ENCODE peak calls at places on chromosomes 11 and 22, in five cellular contexts. One of them, this sample, is unnamed.

GRCh38 chr11:44625759-44626523 is 60.5 kb downstream of the CD82 start:
- DNase-seq in fibroblast of the aortic adventitia: no peak
- DNase-seq in upper lobe of right lung: peak; percentile 55
- DNase-seq in lower lobe of right lung: no peak
- DNase-seq in fibroblast of pulmonary artery: no peak
- DNase-seq in this sample: peak; percentile 41

GRCh38 chr11:36147491-36147890 is 141.7 kb downstream of the COMMD9 start:
- DNase-seq in fibroblast of the aortic adventitia: no peak
- DNase-seq in upper lobe of right lung: no peak
- DNase-seq in lower lobe of right lung: no peak
- DNase-seq in fibroblast of pulmonary artery: no peak
- DNase-seq in this sample: no peak

GRCh38 chr11:35066783-35067476 is 72.0 kb upstream of the CD44 start:
- DNase-seq in fibroblast of the aortic adventitia: no peak
- DNase-seq in upper lobe of right lung: no peak
- DNase-seq in lower lobe of right lung: no peak
- DNase-seq in fibroblast of pulmonary artery: no peak
- DNase-seq in this sample: no peak

GRCh38 chr11:57490456-57491248 is 24.9 kb downstream of the SLC43A1 start:
- DNase-seq in fibroblast of the aortic adventitia: peak; percentile 44
- DNase-seq in upper lobe of right lung: no peak
- DNase-seq in lower lobe of right lung: no peak
- DNase-seq in fibroblast of pulmonary artery: peak; percentile 28
- DNase-seq in this sample: no peak

GRCh38 chr11:104926771-104927470 is 28.7 kb upstream of the CASP12 start:
- DNase-seq in fibroblast of the aortic adventitia: no peak
- DNase-seq in upper lobe of right lung: no peak
- DNase-seq in lower lobe of right lung: no peak
- DNase-seq in fibroblast of pulmonary artery: no peak
- DNase-seq in this sample: peak; percentile 58

GRCh38 chr22:36194385-36194784 is 7.2 kb downstream of the APOL4 start:
- DNase-seq in fibroblast of the aortic adventitia: no peak
- DNase-seq in upper lobe of right lung: no peak
- DNase-seq in lower lobe of right lung: no peak
- DNase-seq in fibroblast of pulmonary artery: no peak
- DNase-seq in this sample: no peak

GRCh38 chr22:44068422-44069191 is 44.5 kb downstream of the PARVB start:
- DNase-seq in fibroblast of the aortic adventitia: no peak
- DNase-seq in upper lobe of right lung: peak; percentile 78
- DNase-seq in lower lobe of right lung: peak; percentile 75
- DNase-seq in fibroblast of pulmonary artery: no peak
- DNase-seq in this sample: no peak

GRCh38 chr11:119416606-119417580 is 6.1 kb downstream of the THY1 start:
- DNase-seq in fibroblast of the aortic adventitia: peak; percentile 75
- DNase-seq in upper lobe of right lung: no peak
- DNase-seq in lower lobe of right lung: no peak
- DNase-seq in fibroblast of pulmonary artery: peak; percentile 59
- DNase-seq in this sample: peak; percentile 80

GRCh38 chr11:44695169-44695833 is 31.5 kb upstream of the TSPAN18 start:
- DNase-seq in fibroblast of the aortic adventitia: no peak
- DNase-seq in upper lobe of right lung: no peak
- DNase-seq in lower lobe of right lung: no peak
- DNase-seq in fibroblast of pulmonary artery: no peak
- DNase-seq in this sample: no peak

GRCh38 chr11:22626573-22627239 is 1.1 kb upstream of the FANCF start:
- DNase-seq in fibroblast of the aortic adventitia: no peak
- DNase-seq in upper lobe of right lung: no peak
- DNase-seq in lower lobe of right lung: no peak
- DNase-seq in fibroblast of pulmonary artery: no peak
- DNase-seq in this sample: no peak

GRCh38 chr11:99066609-99067008 is 45.9 kb downstream of the CNTN5 start:
- DNase-seq in fibroblast of the aortic adventitia: no peak
- DNase-seq in upper lobe of right lung: no peak
- DNase-seq in lower lobe of right lung: no peak
- DNase-seq in fibroblast of pulmonary artery: no peak
- DNase-seq in this sample: peak; percentile 73

GRCh38 chr22:23501708-23502107 is 78.4 kb downstream of the IGLL1 start:
- DNase-seq in fibroblast of the aortic adventitia: no peak
- DNase-seq in upper lobe of right lung: peak; percentile 20
- DNase-seq in lower lobe of right lung: peak; percentile 14
- DNase-seq in fibroblast of pulmonary artery: no peak
- DNase-seq in this sample: no peak

GRCh38 chr11:123544631-123545375 is 109.6 kb downstream of the SCN3B start:
- DNase-seq in fibroblast of the aortic adventitia: no peak
- DNase-seq in upper lobe of right lung: no peak
- DNase-seq in lower lobe of right lung: no peak
- DNase-seq in fibroblast of pulmonary artery: no peak
- DNase-seq in this sample: no peak

GRCh38 chr11:24598636-24599035 is 101.8 kb downstream of the LUZP2 start:
- DNase-seq in fibroblast of the aortic adventitia: no peak
- DNase-seq in upper lobe of right lung: no peak
- DNase-seq in lower lobe of right lung: no peak
- DNase-seq in fibroblast of pulmonary artery: peak; percentile 53
- DNase-seq in this sample: no peak

GRCh38 chr11:39149214-39149613 is 2310.2 kb downstream of the LRRC4C start:
- DNase-seq in fibroblast of the aortic adventitia: no peak
- DNase-seq in upper lobe of right lung: no peak
- DNase-seq in lower lobe of right lung: no peak
- DNase-seq in fibroblast of pulmonary artery: no peak
- DNase-seq in this sample: no peak

GRCh38 chr11:128157423-128158298 is 429.7 kb downstream of the ETS1 start:
- DNase-seq in fibroblast of the aortic adventitia: peak; percentile 89
- DNase-seq in upper lobe of right lung: no peak
- DNase-seq in lower lobe of right lung: no peak
- DNase-seq in fibroblast of pulmonary artery: peak; percentile 89
- DNase-seq in this sample: peak; percentile 81

GRCh38 chr11:12199231-12199948 is 89.0 kb downstream of the MICAL2 start:
- DNase-seq in fibroblast of the aortic adventitia: no peak
- DNase-seq in upper lobe of right lung: peak; percentile 63
- DNase-seq in lower lobe of right lung: peak; percentile 50
- DNase-seq in fibroblast of pulmonary artery: no peak
- DNase-seq in this sample: no peak

GRCh38 chr11:64266339-64266738 is 15.0 kb downstream of the PLCB3 start:
- DNase-seq in fibroblast of the aortic adventitia: no peak
- DNase-seq in upper lobe of right lung: no peak
- DNase-seq in lower lobe of right lung: no peak
- DNase-seq in fibroblast of pulmonary artery: peak; percentile 20
- DNase-seq in this sample: no peak

GRCh38 chr11:81203876-81204275 is 1529.8 kb downstream of the FAM181B start:
- DNase-seq in fibroblast of the aortic adventitia: no peak
- DNase-seq in upper lobe of right lung: no peak
- DNase-seq in lower lobe of right lung: no peak
- DNase-seq in fibroblast of pulmonary artery: no peak
- DNase-seq in this sample: no peak

GRCh38 chr11:96326954-96327353 is 16.0 kb downstream of the MAML2 start:
- DNase-seq in fibroblast of the aortic adventitia: no peak
- DNase-seq in upper lobe of right lung: no peak
- DNase-seq in lower lobe of right lung: no peak
- DNase-seq in fibroblast of pulmonary artery: no peak
- DNase-seq in this sample: no peak

GRCh38 chr11:83068573-83068972 is 3.1 kb downstream of the RAB30 start:
- DNase-seq in fibroblast of the aortic adventitia: no peak
- DNase-seq in upper lobe of right lung: no peak
- DNase-seq in lower lobe of right lung: no peak
- DNase-seq in fibroblast of pulmonary artery: no peak
- DNase-seq in this sample: no peak

GRCh38 chr22:50125029-50125428 is 35.2 kb downstream of the MOV10L1 start:
- DNase-seq in fibroblast of the aortic adventitia: no peak
- DNase-seq in upper lobe of right lung: no peak
- DNase-seq in lower lobe of right lung: no peak
- DNase-seq in fibroblast of pulmonary artery: no peak
- DNase-seq in this sample: no peak

GRCh38 chr22:32868928-32869327 is 67.4 kb downstream of the TIMP3 start:
- DNase-seq in fibroblast of the aortic adventitia: no peak
- DNase-seq in upper lobe of right lung: no peak
- DNase-seq in lower lobe of right lung: no peak
- DNase-seq in fibroblast of pulmonary artery: no peak
- DNase-seq in this sample: no peak

GRCh38 chr11:69476715-69477025 is 4.8 kb upstream of the LINC01488 start:
- DNase-seq in fibroblast of the aortic adventitia: no peak
- DNase-seq in upper lobe of right lung: no peak
- DNase-seq in lower lobe of right lung: peak; percentile 38
- DNase-seq in fibroblast of pulmonary artery: no peak
- DNase-seq in this sample: no peak

GRCh38 chr11:84437129-84438123 is 1151.3 kb upstream of the CCDC90B start:
- DNase-seq in fibroblast of the aortic adventitia: peak; percentile 3
- DNase-seq in upper lobe of right lung: peak; percentile 64
- DNase-seq in lower lobe of right lung: peak; percentile 50
- DNase-seq in fibroblast of pulmonary artery: no peak
- DNase-seq in this sample: peak; percentile 96

GRCh38 chr11:64207247-64208085 is 945 bp downstream of the FERMT3 start:
- DNase-seq in fibroblast of the aortic adventitia: peak; percentile 74
- DNase-seq in upper lobe of right lung: peak; percentile 83
- DNase-seq in lower lobe of right lung: peak; percentile 79
- DNase-seq in fibroblast of pulmonary artery: peak; percentile 81
- DNase-seq in this sample: no peak

GRCh38 chr11:32809313-32809712 is 14.9 kb upstream of the CCDC73 start:
- DNase-seq in fibroblast of the aortic adventitia: peak; percentile 78
- DNase-seq in upper lobe of right lung: peak; percentile 69
- DNase-seq in lower lobe of right lung: peak; percentile 69
- DNase-seq in fibroblast of pulmonary artery: peak; percentile 84
- DNase-seq in this sample: peak; percentile 93

GRCh38 chr22:29938285-29938693 is 55.3 kb downstream of the MTMR3 start:
- DNase-seq in fibroblast of the aortic adventitia: no peak
- DNase-seq in upper lobe of right lung: no peak
- DNase-seq in lower lobe of right lung: no peak
- DNase-seq in fibroblast of pulmonary artery: no peak
- DNase-seq in this sample: no peak

GRCh38 chr22:31150615-31151014 is 9.4 kb upstream of the RNF185 start:
- DNase-seq in fibroblast of the aortic adventitia: no peak
- DNase-seq in upper lobe of right lung: no peak
- DNase-seq in lower lobe of right lung: no peak
- DNase-seq in fibroblast of pulmonary artery: no peak
- DNase-seq in this sample: no peak

GRCh38 chr22:27531782-27532530 is 269.6 kb downstream of the MN1 start:
- DNase-seq in fibroblast of the aortic adventitia: peak; percentile 93
- DNase-seq in upper lobe of right lung: no peak
- DNase-seq in lower lobe of right lung: no peak
- DNase-seq in fibroblast of pulmonary artery: peak; percentile 86
- DNase-seq in this sample: no peak

GRCh38 chr11:119897576-119897975 is 168.6 kb upstream of the NECTIN1 start:
- DNase-seq in fibroblast of the aortic adventitia: no peak
- DNase-seq in upper lobe of right lung: peak; percentile 38
- DNase-seq in lower lobe of right lung: no peak
- DNase-seq in fibroblast of pulmonary artery: no peak
- DNase-seq in this sample: no peak

GRCh38 chr11:69249641-69250502 is 44.1 kb upstream of the MYEOV start:
- DNase-seq in fibroblast of the aortic adventitia: peak; percentile 50
- DNase-seq in upper lobe of right lung: peak; percentile 85
- DNase-seq in lower lobe of right lung: peak; percentile 75
- DNase-seq in fibroblast of pulmonary artery: peak; percentile 39
- DNase-seq in this sample: peak; percentile 90

GRCh38 chr11:130166457-130166784 is 6.8 kb downstream of the ST14 start:
- DNase-seq in fibroblast of the aortic adventitia: peak; percentile 93
- DNase-seq in upper lobe of right lung: no peak
- DNase-seq in lower lobe of right lung: no peak
- DNase-seq in fibroblast of pulmonary artery: peak; percentile 91
- DNase-seq in this sample: no peak

GRCh38 chr22:40377931-40378330 is 7.5 kb downstream of the SGSM3 start:
- DNase-seq in fibroblast of the aortic adventitia: no peak
- DNase-seq in upper lobe of right lung: no peak
- DNase-seq in lower lobe of right lung: no peak
- DNase-seq in fibroblast of pulmonary artery: no peak
- DNase-seq in this sample: no peak

DNA sequence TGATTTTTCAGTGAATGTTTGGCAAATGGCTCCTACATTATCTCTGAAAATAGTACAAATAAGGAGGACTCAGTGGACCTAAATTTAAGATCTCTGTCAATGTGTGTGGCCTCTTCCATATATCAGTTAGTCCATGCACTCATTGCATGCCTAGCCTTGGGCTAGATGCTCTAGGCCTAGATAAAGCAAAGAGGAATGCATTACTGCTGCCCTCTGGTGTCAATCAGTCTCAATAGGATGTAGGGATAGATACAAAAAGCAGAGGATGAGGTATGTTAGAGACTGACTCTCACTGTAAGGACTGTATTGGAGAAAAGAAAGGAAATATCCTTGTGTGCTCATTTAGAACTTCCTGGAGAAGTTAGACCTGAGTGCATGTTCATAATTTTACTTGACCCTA is 42.0 kb downstream of the MS4A2 start:
- DNase-seq in fibroblast of the aortic adventitia: no peak
- DNase-seq in upper lobe of right lung: no peak
- DNase-seq in lower lobe of right lung: no peak
- DNase-seq in fibroblast of pulmonary artery: peak; percentile 3
- DNase-seq in this sample: peak; percentile 72
- TF ChIP-seq CTCF in fibroblast of the aortic adventitia: no peak
- TF ChIP-seq CTCF in upper lobe of right lung: peak; percentile 32
- TF ChIP-seq CTCF in lower lobe of right lung: peak; percentile 28
- TF ChIP-seq CTCF in fibroblast of pulmonary artery: no peak
- TF ChIP-seq CTCF in this sample: peak; percentile 82

GRCh38 chr11:125903753-125904659 is at the start of gene DDX25:
- DNase-seq in fibroblast of the aortic adventitia: no peak
- DNase-seq in upper lobe of right lung: no peak
- DNase-seq in lower lobe of right lung: no peak
- DNase-seq in fibroblast of pulmonary artery: no peak
- DNase-seq in this sample: peak; percentile 89
- TF ChIP-seq CTCF in fibroblast of the aortic adventitia: no peak
- TF ChIP-seq CTCF in upper lobe of right lung: no peak
- TF ChIP-seq CTCF in lower lobe of right lung: no peak
- TF ChIP-seq CTCF in fibroblast of pulmonary artery: no peak
- TF ChIP-seq CTCF in this sample: no peak

DNA sequence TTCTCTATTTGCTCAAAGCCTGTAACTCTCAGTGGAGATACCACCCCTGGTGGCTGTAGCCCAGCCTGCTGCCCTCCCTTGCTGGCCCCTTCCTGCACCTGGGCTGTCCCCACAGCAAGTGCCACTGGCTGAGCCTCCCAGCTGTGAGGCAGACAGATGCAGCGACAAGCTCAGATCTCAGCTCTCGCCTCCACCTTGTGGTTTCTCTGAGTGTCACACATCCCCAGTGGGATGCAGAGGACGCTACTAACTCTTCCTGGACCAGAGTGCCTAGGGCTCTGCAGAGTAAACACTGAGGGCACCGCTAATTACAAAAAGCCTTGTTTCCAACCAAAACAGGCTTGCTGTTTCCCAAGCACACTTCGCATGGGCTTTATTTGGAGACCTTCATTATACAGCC is 8.9 kb downstream of the YPEL1 start:
- DNase-seq in fibroblast of the aortic adventitia: no peak
- DNase-seq in upper lobe of right lung: no peak
- DNase-seq in lower lobe of right lung: no peak
- DNase-seq in fibroblast of pulmonary artery: peak; percentile 11
- DNase-seq in this sample: peak; percentile 92
- TF ChIP-seq CTCF in fibroblast of the aortic adventitia: no peak
- TF ChIP-seq CTCF in upper lobe of right lung: peak; percentile 13
- TF ChIP-seq CTCF in lower lobe of right lung: no peak
- TF ChIP-seq CTCF in fibroblast of pulmonary artery: peak; percentile 29
- TF ChIP-seq CTCF in this sample: peak; percentile 82

DNA sequence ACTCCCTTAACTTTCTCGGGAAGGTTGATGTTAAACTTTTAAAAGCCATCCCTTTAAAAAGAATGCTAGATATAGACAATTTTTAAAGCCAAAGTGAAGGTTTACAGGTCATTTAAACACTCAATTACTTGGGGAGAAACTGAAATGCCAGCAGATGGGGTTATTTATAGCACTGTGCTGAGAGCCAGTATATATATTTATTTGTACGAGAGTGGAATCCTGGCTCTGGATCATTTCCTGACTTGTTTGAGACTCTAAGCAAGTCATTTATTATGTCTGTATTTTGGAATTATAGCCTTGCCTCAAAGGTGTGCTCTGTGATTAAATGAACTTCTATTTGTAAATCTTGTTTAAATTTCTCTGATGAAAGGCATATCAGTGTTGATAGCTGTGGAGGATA is 6.8 kb upstream of the ZBED5 start:
- DNase-seq in fibroblast of the aortic adventitia: peak; percentile 53
- DNase-seq in upper lobe of right lung: no peak
- DNase-seq in lower lobe of right lung: no peak
- DNase-seq in fibroblast of pulmonary artery: no peak
- DNase-seq in this sample: no peak
- TF ChIP-seq CTCF in fibroblast of the aortic adventitia: no peak
- TF ChIP-seq CTCF in upper lobe of right lung: no peak
- TF ChIP-seq CTCF in lower lobe of right lung: no peak
- TF ChIP-seq CTCF in fibroblast of pulmonary artery: no peak
- TF ChIP-seq CTCF in this sample: no peak